ENCODE peak calls at places on chromosomes 12 and 14, in eight cellular contexts. Q is tibial nerve, P is sigmoid colon, K is A549, Y is transverse colon, W is upper lobe of left lung, X is ovary, B is K562. R is an unnamed sample.

GRCh38 chr14:36105401-36105800 is 71.1 kb downstream of the PTCSC3 start:
- DNase-seq in Y (no peak), Q (no peak), X (no peak), K (no peak), P (no peak), W (no peak), B (no peak), R (no peak)

GRCh38 chr12:19304149-19304780 is 135.0 kb upstream of the AEBP2 start:
- DNase-seq in Q (no peak), Y (no peak), B (no peak), W (no peak), P (no peak), K (no peak), X (no peak), R (no peak)

GRCh38 chr14:51607677-51608076 is 44.0 kb upstream of the FRMD6 start:
- DNase-seq in Q (no peak), B (no peak), K (no peak), W (peak), Y (no peak), X (no peak), P (no peak), R (no peak)

GRCh38 chr12:2183556-2184541 is 131.1 kb downstream of the CACNA1C start:
- DNase-seq in Y (no peak), K (no peak), P (peak), W (no peak), Q (peak), X (no peak), B (no peak), R (no peak)

GRCh38 chr14:67311868-67312267 is 47.7 kb downstream of the ATP6V1D start:
- DNase-seq in X (no peak), B (no peak), Q (no peak), W (no peak), K (no peak), P (no peak), Y (no peak), R (no peak)

GRCh38 chr12:4145990-4146859 is 127.3 kb upstream of the CCND2 start:
- DNase-seq in P (no peak), K (no peak), X (no peak), Q (no peak), B (no peak), W (no peak), Y (no peak), R (no peak)

GRCh38 chr14:22978873-22979671 is 3.3 kb downstream of the AJUBA start:
- DNase-seq in X (no peak), P (no peak), Q (no peak), K (no peak), Y (no peak), B (no peak), W (peak), R (no peak)

GRCh38 chr12:54521291-54522062 is 23.9 kb downstream of the NCKAP1L start:
- DNase-seq in Q (no peak), P (no peak), W (no peak), B (no peak), Y (no peak), K (no peak), X (no peak), R (no peak)

GRCh38 chr12:53122961-53123468 is 19.7 kb downstream of the SOAT2 start:
- DNase-seq in P (no peak), Y (no peak), Q (no peak), K (no peak), W (peak), B (no peak), X (no peak), R (no peak)

GRCh38 chr12:53644133-53644532 is 18.0 kb upstream of the ATF7 start:
- DNase-seq in B (no peak), X (no peak), K (no peak), W (no peak), Y (no peak), Q (no peak), P (no peak), R (no peak)

GRCh38 chr12:1171657-1172056 is 180.6 kb downstream of the ERC1 start:
- DNase-seq in Y (no peak), B (no peak), P (no peak), W (no peak), X (no peak), Q (no peak), K (no peak), R (no peak)

GRCh38 chr14:104245723-104246122 is 107.3 kb downstream of the KIF26A start:
- DNase-seq in W (no peak), Y (no peak), B (no peak), K (no peak), Q (no peak), X (no peak), P (no peak), R (no peak)

GRCh38 chr14:25518347-25518746 is 468.4 kb upstream of the STXBP6 start:
- DNase-seq in Q (no peak), B (no peak), K (no peak), P (no peak), W (no peak), Y (no peak), X (no peak), R (no peak)

DNA sequence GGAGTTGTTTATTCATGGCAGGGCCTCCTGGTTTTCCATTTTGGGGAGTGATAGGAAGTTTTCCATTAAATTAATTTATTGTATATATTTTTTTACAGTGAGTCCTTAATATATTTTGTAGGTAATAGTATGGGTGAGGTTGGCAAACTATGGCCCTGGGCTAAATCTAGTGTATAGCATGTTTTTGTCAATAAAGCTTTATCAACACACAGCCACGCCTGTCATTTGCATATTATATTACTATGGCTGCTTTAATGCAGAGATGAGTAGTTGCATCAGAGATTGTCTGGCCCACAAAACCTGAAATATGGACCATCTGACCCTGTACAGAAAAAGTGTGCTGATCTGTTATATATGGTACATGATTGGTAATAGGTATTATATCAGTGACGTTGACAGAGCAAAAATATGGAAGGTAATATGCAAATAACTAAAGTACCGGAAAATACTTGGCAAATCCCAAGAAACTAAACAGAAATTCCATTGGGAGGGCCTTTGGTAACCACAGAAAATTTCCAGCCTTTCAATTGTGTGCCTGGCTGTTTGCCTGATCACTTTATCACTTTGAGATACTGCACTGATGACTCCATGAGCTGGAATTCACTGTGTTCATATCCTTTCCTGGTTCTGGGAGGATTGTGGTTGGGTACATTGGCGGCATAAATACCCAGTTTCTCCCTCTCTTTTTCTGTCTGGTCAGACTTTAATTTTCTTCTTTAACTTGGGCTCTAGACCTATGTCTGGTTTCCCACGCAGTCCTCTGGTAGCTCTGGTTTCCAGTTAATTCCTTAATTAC is 61.7 kb upstream of the RFLNA start:
- DNase-seq in B (no peak), P (no peak), X (no peak), Q (no peak), W (no peak), K (no peak), Y (no peak), R (peak)
- TF ChIP-seq EP300 in B (no peak), P (no peak), X (no peak), Q (no peak), W (no peak), K (no peak), Y (no peak), R (no peak)

GRCh38 chr14:74948228-74949175 is 6.9 kb downstream of the PGF start:
- DNase-seq in Y (no peak), Q (no peak), X (no peak), P (peak), B (no peak), W (peak), K (no peak), R (no peak)
- TF ChIP-seq POLR2A in Y (no peak), Q (no peak), X (no peak), P (no peak), B (no peak), W (no peak), K (no peak), R (no peak)

DNA sequence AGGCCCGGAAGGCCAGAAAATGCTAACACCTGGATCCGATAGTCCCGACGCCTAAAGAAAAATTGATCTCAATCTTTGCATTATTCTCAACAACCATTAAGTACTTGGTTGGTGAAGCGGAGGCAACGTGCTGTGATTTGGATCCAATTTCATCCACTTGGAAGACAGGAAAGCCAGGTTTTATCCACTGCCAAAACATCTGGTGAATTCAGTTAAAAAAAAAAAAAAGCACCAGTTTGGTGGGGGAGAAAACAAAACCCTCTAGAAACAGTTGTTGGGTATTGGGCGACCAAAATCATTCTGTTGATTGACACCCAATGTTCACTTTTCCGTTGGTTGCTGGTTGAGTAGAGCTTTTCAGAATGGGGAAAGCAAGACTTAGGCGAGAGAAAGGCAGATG is 41.8 kb upstream of the MED13L start:
- DNase-seq in Y (no peak), W (no peak), Q (no peak), P (no peak), X (no peak), K (no peak), B (no peak), R (no peak)
- TF ChIP-seq EP300 in Y (no peak), W (no peak), Q (no peak), P (no peak), X (no peak), K (no peak), B (no peak), R (no peak)

GRCh38 chr14:100370003-100370402 is 46.9 kb downstream of the SLC25A47 start:
- DNase-seq in K (no peak), Y (no peak), Q (no peak), P (no peak), X (no peak), W (no peak), B (no peak), R (no peak)

GRCh38 chr14:100372357-100373048 is 49.4 kb downstream of the SLC25A47 start:
- DNase-seq in W (no peak), K (no peak), Q (no peak), P (no peak), Y (no peak), X (no peak), B (no peak), R (no peak)

GRCh38 chr14:100365741-100366140 is 42.6 kb downstream of the SLC25A47 start:
- DNase-seq in Y (no peak), B (no peak), W (no peak), P (no peak), X (no peak), Q (no peak), K (no peak), R (no peak)

GRCh38 chr14:100371773-100372172 is 48.6 kb downstream of the SLC25A47 start:
- DNase-seq in W (no peak), B (no peak), Q (no peak), P (no peak), X (no peak), Y (no peak), K (no peak), R (no peak)

DNA sequence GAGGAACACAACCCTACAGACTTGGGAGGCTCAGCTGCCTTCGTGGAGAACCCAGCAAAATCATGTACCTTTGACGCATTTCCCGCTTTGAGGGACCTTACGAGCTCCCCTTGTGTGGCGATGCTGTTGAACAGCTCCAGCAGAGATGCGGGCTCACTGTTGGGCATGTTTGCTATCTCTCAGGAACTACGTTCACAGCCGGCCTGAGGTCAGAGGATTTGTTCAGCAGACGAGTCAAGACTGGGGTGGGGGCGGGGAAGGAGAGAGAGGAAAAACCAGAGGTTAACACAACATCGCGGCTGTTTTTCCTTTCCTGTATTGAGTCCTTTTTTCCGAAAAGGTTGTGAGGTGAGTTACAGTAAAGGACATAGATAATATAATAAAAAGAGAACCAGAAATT is 45.9 kb downstream of the SLC25A47 start:
- DNase-seq in K (no peak), W (no peak), B (no peak), Q (no peak), Y (no peak), X (no peak), P (no peak), R (no peak)
- TF ChIP-seq POLR2A in K (no peak), W (no peak), B (peak), Q (no peak), Y (no peak), X (no peak), P (no peak), R (no peak)

DNA sequence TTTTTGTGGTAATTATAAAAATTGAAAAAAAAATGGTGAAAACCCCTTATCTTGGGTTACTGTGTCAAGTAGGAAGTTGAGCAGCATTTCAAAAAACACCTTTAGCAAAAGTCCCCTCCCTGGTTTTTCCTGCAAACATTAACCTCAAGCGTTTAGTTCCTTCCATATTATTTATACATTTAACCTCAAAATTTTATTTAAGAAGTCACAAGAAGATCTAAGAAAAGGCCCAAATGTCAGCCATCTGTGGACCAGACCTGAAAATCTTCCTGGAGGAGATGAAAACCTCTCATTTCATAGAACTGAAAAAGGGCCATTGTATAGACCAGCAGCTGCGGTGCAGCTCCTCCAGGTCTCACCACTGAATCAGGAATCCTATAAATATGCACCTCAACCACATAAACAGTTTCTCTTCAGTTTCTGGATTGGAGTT is 40.4 kb upstream of the BTG1 start:
- DNase-seq in X (no peak), Y (no peak), K (no peak), W (no peak), P (no peak), B (no peak), Q (no peak), R (no peak)
- TF ChIP-seq EP300 in X (no peak), Y (no peak), K (no peak), W (no peak), P (no peak), B (no peak), Q (no peak), R (no peak)

GRCh38 chr12:52038447-52038846 is 12.8 kb upstream of the NR4A1 start:
- DNase-seq in P (no peak), Y (no peak), K (no peak), Q (no peak), W (no peak), X (no peak), B (no peak), R (no peak)
- TF ChIP-seq POLR2A in P (no peak), Y (no peak), K (no peak), Q (no peak), W (no peak), X (no peak), B (no peak), R (no peak)

DNA sequence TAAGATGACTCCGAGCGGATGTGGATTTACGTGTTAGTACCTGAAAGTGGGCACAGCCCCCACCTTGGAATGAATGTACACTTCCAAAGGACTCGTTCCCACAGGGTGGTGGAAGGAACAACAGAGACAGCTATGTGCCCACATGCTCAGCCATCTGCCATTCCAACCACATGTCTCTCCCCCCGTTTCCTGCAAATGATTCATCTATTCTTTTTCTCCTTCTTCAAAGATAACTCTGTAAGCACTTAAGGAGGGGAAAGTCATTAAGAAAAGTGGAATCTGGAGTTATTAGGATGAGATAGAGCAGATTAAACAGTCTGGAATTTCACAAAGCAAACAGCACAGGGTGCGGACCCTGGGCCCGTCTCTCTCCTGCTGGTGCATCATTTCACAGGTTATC is 18.5 kb upstream of the DUSP6 start:
- DNase-seq in P (no peak), X (no peak), K (no peak), Y (no peak), B (no peak), Q (no peak), W (no peak), R (no peak)
- TF ChIP-seq EP300 in P (no peak), X (no peak), K (no peak), Y (no peak), B (no peak), Q (no peak), W (no peak), R (no peak)

GRCh38 chr12:25436206-25436912 is 116.7 kb downstream of the LMNTD1 start:
- DNase-seq in B (peak), P (no peak), W (no peak), Y (no peak), X (peak), K (peak), Q (peak), R (no peak)
- TF ChIP-seq POLR2A in B (no peak), P (no peak), W (no peak), Y (no peak), X (no peak), K (no peak), Q (no peak), R (no peak)

GRCh38 chr12:94875525-94875924 is 128.0 kb downstream of the NDUFA12 start:
- DNase-seq in W (no peak), K (peak), X (no peak), P (no peak), Q (no peak), B (no peak), Y (no peak), R (no peak)
- TF ChIP-seq EP300 in W (no peak), K (no peak), X (no peak), P (no peak), Q (no peak), B (no peak), Y (no peak), R (no peak)

DNA sequence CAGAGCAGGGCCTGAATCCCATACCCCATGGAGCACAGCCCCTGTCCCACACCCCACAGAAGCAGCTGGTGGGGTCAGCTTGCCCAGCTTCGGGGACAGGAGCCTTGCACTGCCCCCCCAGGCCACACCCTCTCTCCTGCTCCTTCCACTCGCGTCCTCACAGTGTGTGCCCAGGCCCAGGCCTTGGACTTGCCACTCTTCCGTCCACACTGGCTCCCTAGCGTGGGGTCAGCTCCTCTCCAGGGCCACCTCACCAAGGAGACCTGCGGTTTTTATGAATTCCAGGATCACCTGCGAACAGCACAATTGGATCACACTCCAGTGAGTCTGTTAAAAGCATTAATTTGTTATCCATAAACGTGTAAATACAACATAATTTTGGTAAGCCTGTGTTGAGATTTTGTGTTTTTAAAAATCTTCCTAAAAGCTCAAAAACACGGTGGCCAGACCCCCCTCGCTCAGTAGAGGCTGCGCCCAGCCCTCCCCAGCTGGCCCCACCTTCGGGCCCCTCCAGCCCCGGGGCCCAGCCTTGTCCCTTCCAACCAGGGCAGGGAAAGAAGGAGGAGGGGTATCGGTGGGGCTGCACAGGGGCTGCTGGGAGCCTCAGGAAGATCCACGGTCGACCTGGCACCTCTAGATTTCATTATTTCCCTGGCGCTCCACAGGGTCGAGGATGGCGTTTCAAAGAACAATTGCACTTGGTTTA is 12.0 kb downstream of the GALNT9 start:
- DNase-seq in X (no peak), Q (no peak), B (no peak), W (peak), K (no peak), Y (no peak), P (no peak), R (no peak)
- TF ChIP-seq POLR2A in X (no peak), Q (no peak), B (no peak), W (no peak), K (no peak), Y (no peak), P (no peak), R (no peak)

R was measured in stomach.